ENCODE peak calls at places on chromosomes 11 and 22, in seven cellular contexts. K is hepatocyte, D is mammary epithelial cell, R is fibroblast of lung, B is H1, W is GM23338, V is MM.1S. F is an unnamed sample.

GRCh38 chr11:131478341-131478740 is 107.9 kb downstream of the NTM start:
- DNase-seq in K (no peak), D (no peak), R (no peak), B (no peak), W (no peak), V (no peak), F (no peak)

GRCh38 chr11:69048056-69048717 is 545 bp upstream of the TPCN2 start:
- DNase-seq in K (no peak), D (peak; percentile 13), R (no peak), B (no peak), W (peak; percentile 28), V (no peak), F (no peak)

GRCh38 chr11:123719452-123719851 is 22.0 kb downstream of the ZNF202 start:
- DNase-seq in K (no peak), D (peak; percentile 12), R (no peak), B (no peak), W (no peak), V (no peak), F (no peak)

GRCh38 chr11:76566811-76567210 is 103.7 kb downstream of the LRRC32 start:
- DNase-seq in K (no peak), D (no peak), R (no peak), B (no peak), W (no peak), V (peak; percentile 82), F (no peak)

GRCh38 chr11:72519220-72519881 is 85.0 kb upstream of the CLPB start:
- DNase-seq in K (no peak), D (no peak), R (peak; percentile 18), B (no peak), W (no peak), V (no peak), F (no peak)

GRCh38 chr22:35540600-35541253 is at the start of gene RASD2:
- DNase-seq in K (peak; percentile 60), D (peak; percentile 40), R (no peak), B (no peak), W (peak; percentile 67), V (peak; percentile 43), F (no peak)

GRCh38 chr11:102287963-102288744 is 29.1 kb upstream of the BIRC3 start:
- DNase-seq in K (peak; percentile 88), D (peak; percentile 70), R (peak; percentile 85), B (no peak), W (peak; percentile 88), V (peak; percentile 71), F (peak; percentile 66)

GRCh38 chr22:42270178-42270511 is 308 bp downstream of the TCF20 start:
- DNase-seq in K (no peak), D (no peak), R (no peak), B (no peak), W (peak; percentile 70), V (no peak), F (peak; percentile 21)

GRCh38 chr11:128910583-128910982 is 19.4 kb downstream of the KCNJ5 start:
- DNase-seq in K (no peak), D (no peak), R (no peak), B (no peak), W (no peak), V (no peak), F (no peak)

DNA sequence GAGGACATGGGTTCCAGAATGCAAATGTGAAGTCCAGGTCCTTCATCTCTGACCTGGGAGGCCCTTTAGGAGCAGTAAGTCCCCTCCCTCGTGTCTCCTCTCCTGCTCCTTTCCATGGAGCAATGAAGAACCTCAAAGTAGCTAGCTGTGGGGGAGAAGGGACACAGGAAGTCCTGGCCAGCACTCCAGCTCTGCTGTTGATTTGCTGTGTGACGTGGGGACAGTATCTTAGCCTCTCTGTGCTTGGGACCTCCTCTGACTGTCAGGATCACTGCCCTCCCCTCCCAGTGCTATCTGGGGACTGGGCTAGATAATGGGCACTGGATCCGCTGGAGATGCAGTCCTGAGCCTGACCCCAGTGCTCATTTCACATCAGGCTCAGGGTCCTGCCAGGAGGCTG is 1.1 kb upstream of the APOBEC3H start:
- DNase-seq in K (no peak), D (no peak), R (no peak), B (no peak), W (no peak), V (no peak), F (no peak)
- H3K4me1 ChIP-seq in K (no peaks in the 10 kb centered on the region), D (peaks cover 43% of the 10 kb centered on the region), R (no peaks in the 10 kb centered on the region), B (peaks cover 22% of the 10 kb centered on the region), W (peaks cover 22% of the 10 kb centered on the region), V (peaks cover 58% of the 10 kb centered on the region), F (no peaks in the 10 kb centered on the region)

DNA sequence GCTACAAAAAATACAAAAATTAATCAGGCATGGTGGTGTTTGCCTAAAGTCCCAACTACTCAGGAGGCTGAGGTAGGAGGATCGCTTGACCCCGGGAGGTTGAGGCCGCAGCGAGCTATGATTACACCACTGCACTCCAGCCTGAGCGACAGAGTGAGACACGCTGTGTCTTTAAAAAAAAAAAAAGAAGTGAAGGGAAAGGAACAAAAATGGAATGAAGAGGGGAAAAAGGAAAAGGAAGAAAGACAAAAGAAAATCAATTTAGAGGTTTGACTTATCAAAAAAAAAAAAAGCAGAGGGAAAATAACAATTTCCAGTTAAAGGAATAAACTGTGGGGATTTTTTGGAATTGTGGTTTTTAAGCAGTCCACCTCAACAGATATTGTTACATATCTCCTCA is 36.8 kb downstream of the MRTFA start:
- DNase-seq in K (no peak), D (no peak), R (no peak), B (no peak), W (no peak), V (no peak), F (no peak)
- H3K79me2 ChIP-seq in K (peaks cover 96% of the 10 kb centered on the region), D (peaks cover 92% of the 10 kb centered on the region), R (peaks cover 65% of the 10 kb centered on the region), B (peaks cover 76% of the 10 kb centered on the region), W (peaks cover 91% of the 10 kb centered on the region), V (peaks cover 83% of the 10 kb centered on the region), F (peaks cover 67% of the 10 kb centered on the region)

GRCh38 chr11:56380120-56380519 is 4.7 kb downstream of the OR8U1 start:
- DNase-seq in K (no peak), D (no peak), R (no peak), B (no peak), W (no peak), V (no peak), F (no peak)
- H3K4me2 ChIP-seq in K (no peak overlapping the region), D (no peak overlapping the region), R (no peak overlapping the region), B (no peak overlapping the region), W (no peak overlapping the region), V (no peak overlapping the region), F (no peak overlapping the region)

GRCh38 chr22:22871536-22872278 is 15.9 kb upstream of the IGLL5 start:
- DNase-seq in K (no peak), D (no peak), R (no peak), B (no peak), W (no peak), V (no peak), F (no peak)
- H3K4me1 ChIP-seq in K (no peaks in the 10 kb centered on the region), D (no peaks in the 10 kb centered on the region), R (no peaks in the 10 kb centered on the region), B (no peaks in the 10 kb centered on the region), W (no peaks in the 10 kb centered on the region), V (peaks cover 45% of the 10 kb centered on the region), F (no peaks in the 10 kb centered on the region)

DNA sequence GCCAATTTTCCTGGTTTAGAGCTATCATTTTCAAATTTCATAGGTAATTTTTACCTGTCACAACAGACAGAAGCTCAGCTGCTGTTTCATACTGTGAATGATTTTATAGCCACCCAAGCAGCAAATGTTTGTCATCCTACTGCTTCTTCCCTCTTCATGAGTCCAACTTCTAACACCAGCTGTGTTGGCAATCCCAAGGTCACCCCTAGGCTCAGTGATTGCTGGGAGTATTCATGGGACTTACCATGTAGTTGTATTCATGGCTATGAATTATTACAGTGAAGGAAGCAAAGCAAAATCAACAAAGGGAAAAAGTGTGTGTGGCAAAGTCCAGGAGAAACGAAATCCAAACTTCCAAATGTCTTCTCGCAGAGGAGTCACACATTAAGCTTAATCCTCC is 28.5 kb downstream of the CUL5 start:
- DNase-seq in K (no peak), D (no peak), R (peak; percentile 7), B (no peak), W (no peak), V (no peak), F (no peak)
- H3K79me2 ChIP-seq in K (peaks cover 72% of the 10 kb centered on the region), D (peaks cover 56% of the 10 kb centered on the region), R (peaks cover 7% of the 10 kb centered on the region), B (peaks cover 11% of the 10 kb centered on the region), W (peaks cover 24% of the 10 kb centered on the region), V (peaks cover 18% of the 10 kb centered on the region), F (peaks cover 25% of the 10 kb centered on the region)

GRCh38 chr11:75429641-75429901 is 3.4 kb downstream of the KLHL35 start:
- DNase-seq in K (no peak), D (no peak), R (no peak), B (no peak), W (no peak), V (no peak), F (no peak)

GRCh38 chr11:75428301-75428724 is 4.7 kb downstream of the KLHL35 start:
- DNase-seq in K (no peak), D (no peak), R (peak; percentile 90), B (no peak), W (peak; percentile 87), V (no peak), F (peak; percentile 96)

GRCh38 chr11:75430692-75431532 is 2.1 kb downstream of the KLHL35 start:
- DNase-seq in K (no peak), D (no peak), R (no peak), B (no peak), W (no peak), V (no peak), F (peak; percentile 24)

GRCh38 chr11:75429902-75430691 is 2.9 kb downstream of the KLHL35 start:
- DNase-seq in K (peak; percentile 84), D (peak; percentile 58), R (peak; percentile 65), B (no peak), W (peak; percentile 74), V (no peak), F (peak; percentile 64)

DNA sequence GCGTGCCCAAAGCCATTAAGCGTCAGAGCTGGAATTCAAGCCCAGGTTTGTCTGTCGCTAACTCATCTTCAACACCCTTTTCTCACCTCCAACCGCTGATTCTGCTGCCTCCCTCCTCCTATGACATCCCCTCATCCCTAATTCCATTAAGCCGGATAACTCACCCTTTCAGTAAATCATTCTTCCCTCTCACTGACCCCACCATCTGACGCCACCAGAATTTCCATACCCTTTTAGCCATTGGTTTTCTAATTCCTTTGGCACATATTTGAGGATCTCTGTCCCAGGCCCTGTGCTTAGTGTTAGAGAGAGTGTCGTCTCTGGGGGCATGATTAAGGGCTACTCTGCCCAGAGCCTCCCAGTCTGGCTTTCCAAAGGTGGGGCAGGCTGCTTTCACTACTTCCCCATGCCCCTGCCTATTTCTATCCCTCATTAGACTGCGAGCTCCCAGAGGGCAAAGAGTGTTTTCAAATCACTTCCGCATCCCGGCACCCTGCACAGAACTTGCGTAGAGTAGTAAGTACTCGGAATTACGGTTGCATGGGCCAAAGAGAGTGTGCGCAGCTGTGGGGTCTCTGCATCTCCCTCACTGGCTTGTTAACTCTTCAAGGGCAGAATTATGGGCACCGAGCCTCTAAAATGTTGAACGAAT is 3.9 kb downstream of the KLHL35 start:
- DNase-seq in K (no peak), D (no peak), R (no peak), B (no peak), W (no peak), V (no peak), F (no peak)
- H3K4me2 ChIP-seq in K (peak overlapping the region; percentile 79), D (peak overlapping the region; percentile 89), R (no peak overlapping the region), B (no peak overlapping the region), W (peak overlapping the region; percentile 14), V (no peak overlapping the region), F (no peak overlapping the region)

DNA sequence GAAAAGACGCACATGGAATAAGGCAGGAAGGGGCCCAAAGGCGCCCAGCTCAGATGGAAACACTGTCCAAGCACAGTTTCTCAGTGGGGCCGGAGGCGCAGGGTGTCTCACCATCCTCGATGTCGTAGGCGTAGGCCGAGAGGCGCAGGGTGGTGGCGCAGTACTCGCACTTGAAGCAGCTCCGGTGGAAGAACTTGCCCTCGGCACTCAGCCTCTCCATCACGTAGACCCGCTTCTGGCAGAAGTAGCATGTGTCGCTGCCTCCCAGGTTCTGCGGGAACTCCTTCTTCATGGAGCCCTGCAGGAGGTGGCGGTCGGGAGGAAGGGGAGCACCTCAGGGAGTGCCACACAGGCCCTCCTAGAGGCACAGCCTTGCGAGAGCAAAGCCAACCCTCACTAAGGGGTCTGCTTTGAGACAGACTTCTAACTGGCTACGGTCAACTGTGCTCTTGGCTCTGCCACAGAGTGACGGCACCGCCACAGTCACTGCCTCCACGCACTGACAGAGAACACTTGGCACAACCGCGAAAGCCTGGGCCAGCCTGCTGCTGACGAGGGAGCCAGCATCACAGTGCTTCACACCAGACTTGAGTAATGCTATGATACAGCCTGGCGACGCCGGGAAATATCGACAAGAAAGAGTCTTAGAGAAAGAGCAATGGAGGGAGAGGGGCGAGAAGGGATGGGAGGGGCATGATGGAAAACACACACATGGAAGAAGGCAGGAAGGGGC is 97.6 kb upstream of the BID start:
- DNase-seq in K (no peak), D (no peak), R (no peak), B (no peak), W (no peak), V (no peak), F (no peak)
- H3K4me1 ChIP-seq in K (peaks cover 15% of the 10 kb centered on the region), D (peaks cover 16% of the 10 kb centered on the region), R (no peaks in the 10 kb centered on the region), B (no peaks in the 10 kb centered on the region), W (no peaks in the 10 kb centered on the region), V (no peaks in the 10 kb centered on the region), F (no peaks in the 10 kb centered on the region)